ENCODE peak calls at places on chromosomes 2 and 18, in four cellular contexts. E is upper lobe of left lung, P is A549, B is endothelial cell of umbilical vein. F is an unnamed sample.

GRCh38 chr2:17757321-17757720 is 3.4 kb downstream of the GEN1 start:
- DNase-seq in E (no peak), P (peak), B (peak), F (no peak)

GRCh38 chr2:109460553-109461324 is 153.0 kb downstream of the SEPTIN10 start:
- DNase-seq in P (no peak), B (no peak), E (no peak), F (peak)

GRCh38 chr2:178526256-178526655 is 46.0 kb downstream of the PLEKHA3 start:
- DNase-seq in E (no peak), P (no peak), B (no peak), F (no peak)

GRCh38 chr2:101882948-101883347 is 108.8 kb upstream of the IL1R2 start:
- DNase-seq in E (no peak), P (no peak), B (no peak), F (no peak)

GRCh38 chr2:38907743-38908562 is 18.3 kb downstream of the ARHGEF33 start:
- DNase-seq in P (no peak), B (no peak), E (no peak), F (no peak)

GRCh38 chr2:112644155-112644932 is 1.4 kb upstream of the SLC20A1 start:
- DNase-seq in E (no peak), B (no peak), P (peak), F (no peak)

GRCh38 chr2:32666704-32667103 is 38.9 kb downstream of the TTC27 start:
- DNase-seq in P (no peak), E (no peak), B (no peak), F (no peak)

GRCh38 chr2:26812731-26813130 is 26.9 kb downstream of the CENPA start:
- DNase-seq in B (no peak), E (no peak), P (no peak), F (no peak)

GRCh38 chr2:19611491-19612332 is 253.3 kb upstream of the OSR1 start:
- DNase-seq in P (peak), E (no peak), B (no peak), F (no peak)

GRCh38 chr18:54845788-54846187 is 17.5 kb downstream of the RAB27B start:
- DNase-seq in E (no peak), B (no peak), P (no peak), F (no peak)

GRCh38 chr2:37599688-37600525 is 71.5 kb downstream of the CDC42EP3 start:
- DNase-seq in P (no peak), B (no peak), E (peak), F (no peak)

GRCh38 chr2:69720404-69720803 is 21.5 kb upstream of the ANXA4 start:
- DNase-seq in E (no peak), P (no peak), B (peak), F (no peak)

GRCh38 chr2:23905155-23905554 is 21.8 kb downstream of the ATAD2B start:
- DNase-seq in E (no peak), P (no peak), B (no peak), F (no peak)

GRCh38 chr2:156342252-156343095 is 10.0 kb upstream of the NR4A2 start:
- DNase-seq in P (peak), E (peak), B (peak), F (peak)

GRCh38 chr2:219611866-219612604 is 14.4 kb downstream of the STK11IP start:
- DNase-seq in P (no peak), E (no peak), B (no peak), F (no peak)

GRCh38 chr2:203714112-203714511 is 7.7 kb downstream of the CD28 start:
- DNase-seq in B (peak), E (no peak), P (no peak), F (no peak)

GRCh38 chr18:57846258-57846657 is 43.1 kb upstream of the ATP8B1 start:
- DNase-seq in E (no peak), P (peak), B (peak), F (no peak)

GRCh38 chr2:158902005-158902398 is 66.4 kb upstream of the TANC1 start:
- DNase-seq in P (no peak), B (no peak), E (no peak), F (no peak)

GRCh38 chr2:204776781-204777559 is 231.7 kb downstream of the PARD3B start:
- DNase-seq in E (no peak), B (no peak), P (no peak), F (no peak)

GRCh38 chr2:3314626-3315025 is 63.0 kb downstream of the EIPR1 start:
- DNase-seq in E (no peak), P (no peak), B (no peak), F (no peak)

GRCh38 chr2:26449278-26450030 is 28.5 kb downstream of the OTOF start:
- DNase-seq in E (no peak), P (no peak), B (no peak), F (no peak)

GRCh38 chr2:188884051-188884450 is 90.1 kb upstream of the COL3A1 start:
- DNase-seq in P (peak), E (no peak), B (no peak), F (no peak)

GRCh38 chr2:26086155-26086634 is 52.3 kb downstream of the RAB10 start:
- DNase-seq in E (no peak), B (peak), P (no peak), F (no peak)

GRCh38 chr2:196219686-196220085 is 48.3 kb upstream of the STK17B start:
- DNase-seq in B (no peak), E (no peak), P (no peak), F (no peak)

GRCh38 chr18:11387880-11388279 is 221.5 kb upstream of the SLC35G4 start:
- DNase-seq in P (peak), B (peak), E (no peak), F (peak)

GRCh38 chr2:16012626-16013501 is 72.5 kb downstream of the MYCN start:
- DNase-seq in P (no peak), B (no peak), E (peak), F (no peak)

GRCh38 chr2:203112342-203112741 is 97.7 kb downstream of the NBEAL1 start:
- DNase-seq in E (no peak), P (no peak), B (no peak), F (no peak)

GRCh38 chr2:176137883-176138282 is 8.4 kb downstream of the HOXD8 start:
- DNase-seq in B (peak), E (no peak), P (no peak), F (peak)

GRCh38 chr2:127909019-127909418 is 23.3 kb upstream of the AMMECR1L start:
- DNase-seq in P (peak), E (no peak), B (no peak), F (peak)
- TF ChIP-seq CTCF in P (no peak), E (no peak), B (no peak), F (no peak)

GRCh38 chr2:190947711-190948251 is 66.2 kb downstream of the STAT1 start:
- DNase-seq in E (no peak), B (peak), P (peak), F (no peak)
- TF ChIP-seq POLR2A in E (no peak), B (peak), P (no peak), F (no peak)

GRCh38 chr2:28439127-28439526 is 46.5 kb downstream of the FOSL2 start:
- DNase-seq in B (no peak), P (no peak), E (no peak), F (no peak)

GRCh38 chr2:28437142-28437835 is 44.6 kb downstream of the FOSL2 start:
- DNase-seq in B (no peak), E (peak), P (no peak), F (peak)

GRCh38 chr2:28436525-28437051 is 43.9 kb downstream of the FOSL2 start:
- DNase-seq in B (no peak), E (no peak), P (peak), F (peak)

GRCh38 chr2:28438532-28439063 is 45.9 kb downstream of the FOSL2 start:
- DNase-seq in B (no peak), P (no peak), E (no peak), F (peak)

GRCh38 chr2:28437918-28438317 is 45.3 kb downstream of the FOSL2 start:
- DNase-seq in E (no peak), B (no peak), P (no peak), F (peak)
- H3K4me3 ChIP-seq in E (no peak), B (no peak), P (no peak), F (no peak)

GRCh38 chr2:46388873-46389272 is 90.5 kb upstream of the TMEM247 start:
- DNase-seq in E (no peak), B (no peak), P (no peak), F (no peak)

GRCh38 chr2:46387886-46388515 is 90.8 kb downstream of the EPAS1 start:
- DNase-seq in E (no peak), P (no peak), B (no peak), F (no peak)

GRCh38 chr2:46390036-46390435 is 89.3 kb upstream of the TMEM247 start:
- DNase-seq in E (no peak), P (no peak), B (no peak), F (no peak)

GRCh38 chr2:46390901-46391395 is 88.4 kb upstream of the TMEM247 start:
- DNase-seq in P (no peak), B (no peak), E (no peak), F (no peak)

GRCh38 chr2:46389417-46389916 is 89.9 kb upstream of the TMEM247 start:
- DNase-seq in E (peak), P (no peak), B (no peak), F (no peak)
- TF ChIP-seq CTCF in E (no peak), P (no peak), B (no peak), F (no peak)

DNA sequence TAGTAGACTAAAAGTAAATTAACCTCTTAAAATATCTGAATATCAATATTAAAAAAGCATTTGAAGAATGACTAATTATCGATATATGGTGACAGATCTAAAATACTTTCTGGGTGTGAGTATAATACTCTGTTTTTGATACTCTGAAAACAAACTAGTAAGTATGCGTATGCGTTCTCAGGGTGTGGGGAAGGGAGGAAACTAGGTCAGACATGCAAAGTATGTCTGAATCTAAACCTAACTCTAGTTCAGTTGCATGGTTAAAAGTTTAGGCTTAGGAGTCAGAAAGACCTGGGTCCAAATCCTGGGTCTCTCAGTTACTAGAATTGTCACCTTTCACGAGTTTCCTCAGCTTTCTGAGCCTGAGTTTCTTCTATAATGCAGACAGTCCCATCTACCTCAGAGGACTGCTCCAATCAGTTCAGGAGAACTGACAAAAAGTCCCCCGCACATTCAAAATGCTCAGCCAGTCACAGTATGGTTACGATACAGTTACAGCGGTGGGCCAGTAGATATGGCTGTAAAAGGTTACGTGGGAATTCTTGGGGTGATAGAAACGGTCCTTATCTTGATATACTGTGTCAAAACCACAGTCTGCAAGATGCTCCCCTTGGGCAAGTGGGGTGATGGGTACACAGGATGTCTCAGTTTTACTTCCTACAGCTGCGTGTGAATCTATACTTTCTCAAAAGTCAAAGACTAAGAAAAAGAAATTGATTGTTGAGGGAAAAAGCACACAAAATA is 29.2 kb downstream of the UNC50 start:
- DNase-seq in B (no peak), P (no peak), E (no peak), F (no peak)
- TF ChIP-seq POLR2A in B (no peak), P (no peak), E (no peak), F (no peak)